ENCODE peak calls at places on chromosomes 7 and 10, in five cellular contexts. I is skeletal muscle cell; X is OCI-M1; K is stimulated activated CD4-positive, alpha-beta T cell treated with anti-CD3 and anti-CD28 coated beads, TNF-alpha, amount 100 ng/mL, for 4 hours; Z is progenitor cell of endocrine pancreas. D is an unnamed sample.

GRCh38 chr7:32179567-32179966 is 109.4 kb upstream of the PDE1C start:
- DNase-seq in I (no peak), Z (no peak), K (no peak), X (no peak), D (no peak)

GRCh38 chr10:98168147-98168546 is 33.7 kb downstream of the R3HCC1L start:
- DNase-seq in Z (no peak), I (no peak), K (no peak), X (no peak), D (no peak)

GRCh38 chr10:97129666-97130065 is 56.1 kb downstream of the SLIT1 start:
- DNase-seq in K (no peak), I (no peak), X (no peak), Z (no peak), D (no peak)

GRCh38 chr10:1715821-1716220 is 21.5 kb downstream of the ADARB2 start:
- DNase-seq in Z (peak), I (no peak), X (no peak), K (no peak), D (no peak)

GRCh38 chr10:131657985-131658330 is 242.8 kb upstream of the PPP2R2D start:
- DNase-seq in Z (no peak), X (no peak), K (no peak), I (no peak), D (no peak)

GRCh38 chr10:24744966-24745365 is 21.3 kb upstream of the ARHGAP21 start:
- DNase-seq in Z (no peak), X (peak), K (no peak), I (no peak), D (no peak)

GRCh38 chr10:97454330-97455036 is 8.5 kb downstream of the ZDHHC16 start:
- DNase-seq in I (no peak), Z (no peak), K (peak), X (peak), D (no peak)

GRCh38 chr7:84665339-84665738 is 470.8 kb upstream of the SEMA3A start:
- DNase-seq in Z (no peak), X (no peak), K (no peak), I (no peak), D (no peak)

GRCh38 chr7:99805641-99806040 is 21.7 kb upstream of the CYP3A4 start:
- DNase-seq in I (no peak), K (no peak), Z (no peak), X (no peak), D (no peak)

GRCh38 chr10:103869336-103869735 is 14.0 kb upstream of the SH3PXD2A start:
- DNase-seq in X (no peak), Z (no peak), K (no peak), I (no peak), D (no peak)

GRCh38 chr7:105654994-105655900 is 74.0 kb upstream of the EFCAB10 start:
- DNase-seq in I (peak), K (no peak), X (no peak), Z (no peak), D (peak)

GRCh38 chr7:38054199-38054598 is 123.8 kb upstream of the STARD3NL start:
- DNase-seq in X (no peak), K (no peak), Z (no peak), I (no peak), D (no peak)

GRCh38 chr10:43793714-43794113 is 145.0 kb upstream of the ZNF32 start:
- DNase-seq in Z (no peak), X (no peak), I (peak), K (no peak), D (no peak)

GRCh38 chr10:132460071-132460470 is 63.1 kb downstream of the PWWP2B start:
- DNase-seq in K (no peak), Z (no peak), I (no peak), X (no peak), D (no peak)

GRCh38 chr7:139598642-139599041 is 75.2 kb downstream of the CLEC2L start:
- DNase-seq in X (no peak), K (no peak), Z (no peak), I (no peak), D (no peak)

GRCh38 chr7:148336411-148336810 is 254.2 kb upstream of the C7orf33 start:
- DNase-seq in K (no peak), X (no peak), I (no peak), Z (no peak), D (no peak)

GRCh38 chr7:108307246-108307982 is 148.8 kb downstream of the NRCAM start:
- DNase-seq in K (no peak), X (no peak), I (no peak), Z (no peak), D (no peak)

D was measured in heart left ventricle.